ENCODE peak calls at places on chromosomes 7 and 10, in four cellular contexts. One of them, this sample, is unnamed.

GRCh38 chr7:66627151-66627681 is 1.5 kb upstream of the KCTD7 start:
- DNase-seq in H9: no peak
- DNase-seq in activated T-helper 9 cell treated with anti-CD3 and anti-CD28 coated beads, Interleukin-2, amount 50 U/mL, for 16 hours: no peak
- DNase-seq in left lobe of liver: no peak
- DNase-seq in this sample: no peak

GRCh38 chr10:30765611-30766010 is 136.1 kb upstream of the LYZL2 start:
- DNase-seq in activated T-helper 9 cell treated with anti-CD3 and anti-CD28 coated beads, Interleukin-2, amount 50 U/mL, for 16 hours: no peak
- DNase-seq in H9: no peak
- DNase-seq in left lobe of liver: no peak
- DNase-seq in this sample: no peak

GRCh38 chr7:20532841-20533240 is 82.6 kb upstream of the ABCB5 start:
- DNase-seq in left lobe of liver: no peak
- DNase-seq in H9: no peak
- DNase-seq in activated T-helper 9 cell treated with anti-CD3 and anti-CD28 coated beads, Interleukin-2, amount 50 U/mL, for 16 hours: no peak
- DNase-seq in this sample: no peak

GRCh38 chr10:29735628-29736324 is 101.0 kb upstream of the SVIL start:
- DNase-seq in left lobe of liver: peak; percentile 94
- DNase-seq in H9: peak; percentile 87
- DNase-seq in activated T-helper 9 cell treated with anti-CD3 and anti-CD28 coated beads, Interleukin-2, amount 50 U/mL, for 16 hours: peak; percentile 79
- DNase-seq in this sample: peak; percentile 24

GRCh38 chr7:1425292-1426136 is 33.8 kb downstream of the MICALL2 start:
- DNase-seq in H9: peak; percentile 65
- DNase-seq in activated T-helper 9 cell treated with anti-CD3 and anti-CD28 coated beads, Interleukin-2, amount 50 U/mL, for 16 hours: no peak
- DNase-seq in left lobe of liver: no peak
- DNase-seq in this sample: no peak

GRCh38 chr7:68224041-68224534 is 1227.5 kb downstream of the TYW1 start:
- DNase-seq in H9: no peak
- DNase-seq in left lobe of liver: no peak
- DNase-seq in activated T-helper 9 cell treated with anti-CD3 and anti-CD28 coated beads, Interleukin-2, amount 50 U/mL, for 16 hours: no peak
- DNase-seq in this sample: no peak

GRCh38 chr7:108045154-108045553 is 42.2 kb upstream of the LAMB1 start:
- DNase-seq in left lobe of liver: no peak
- DNase-seq in H9: no peak
- DNase-seq in activated T-helper 9 cell treated with anti-CD3 and anti-CD28 coated beads, Interleukin-2, amount 50 U/mL, for 16 hours: no peak
- DNase-seq in this sample: no peak

GRCh38 chr10:101817542-101818118 is 614 bp downstream of the OGA start:
- DNase-seq in H9: peak; percentile 49
- DNase-seq in activated T-helper 9 cell treated with anti-CD3 and anti-CD28 coated beads, Interleukin-2, amount 50 U/mL, for 16 hours: no peak
- DNase-seq in left lobe of liver: peak; percentile 72
- DNase-seq in this sample: no peak

GRCh38 chr10:17474595-17474994 is 20.2 kb upstream of the ST8SIA6 start:
- DNase-seq in H9: no peak
- DNase-seq in left lobe of liver: no peak
- DNase-seq in activated T-helper 9 cell treated with anti-CD3 and anti-CD28 coated beads, Interleukin-2, amount 50 U/mL, for 16 hours: no peak
- DNase-seq in this sample: no peak

GRCh38 chr10:80158598-80159127 is 26.1 kb downstream of the PLAC9 start:
- DNase-seq in H9: no peak
- DNase-seq in left lobe of liver: peak; percentile 57
- DNase-seq in activated T-helper 9 cell treated with anti-CD3 and anti-CD28 coated beads, Interleukin-2, amount 50 U/mL, for 16 hours: no peak
- DNase-seq in this sample: no peak

GRCh38 chr10:85379338-85379737 is 987.3 kb downstream of the GRID1 start:
- DNase-seq in activated T-helper 9 cell treated with anti-CD3 and anti-CD28 coated beads, Interleukin-2, amount 50 U/mL, for 16 hours: no peak
- DNase-seq in H9: no peak
- DNase-seq in left lobe of liver: no peak
- DNase-seq in this sample: no peak

GRCh38 chr10:71006497-71006896 is 118.1 kb upstream of the PCBD1 start:
- DNase-seq in left lobe of liver: no peak
- DNase-seq in activated T-helper 9 cell treated with anti-CD3 and anti-CD28 coated beads, Interleukin-2, amount 50 U/mL, for 16 hours: no peak
- DNase-seq in H9: no peak
- DNase-seq in this sample: no peak

GRCh38 chr7:133180717-133181116 is 72.2 kb upstream of the EXOC4 start:
- DNase-seq in H9: no peak
- DNase-seq in activated T-helper 9 cell treated with anti-CD3 and anti-CD28 coated beads, Interleukin-2, amount 50 U/mL, for 16 hours: no peak
- DNase-seq in left lobe of liver: no peak
- DNase-seq in this sample: no peak

GRCh38 chr10:3467052-3467906 is 294.7 kb upstream of the PITRM1 start:
- DNase-seq in left lobe of liver: peak; percentile 59
- DNase-seq in H9: peak; percentile 79
- DNase-seq in activated T-helper 9 cell treated with anti-CD3 and anti-CD28 coated beads, Interleukin-2, amount 50 U/mL, for 16 hours: peak; percentile 9
- DNase-seq in this sample: no peak

GRCh38 chr7:48087349-48087748 is 1.7 kb upstream of the UPP1 start:
- DNase-seq in activated T-helper 9 cell treated with anti-CD3 and anti-CD28 coated beads, Interleukin-2, amount 50 U/mL, for 16 hours: no peak
- DNase-seq in H9: no peak
- DNase-seq in left lobe of liver: no peak
- DNase-seq in this sample: no peak

GRCh38 chr7:103083210-103083609 is 8.3 kb downstream of the ARMC10 start:
- DNase-seq in H9: no peak
- DNase-seq in left lobe of liver: no peak
- DNase-seq in activated T-helper 9 cell treated with anti-CD3 and anti-CD28 coated beads, Interleukin-2, amount 50 U/mL, for 16 hours: no peak
- DNase-seq in this sample: no peak

GRCh38 chr7:123041085-123041484 is 45.6 kb upstream of the TAS2R16 start:
- DNase-seq in H9: no peak
- DNase-seq in activated T-helper 9 cell treated with anti-CD3 and anti-CD28 coated beads, Interleukin-2, amount 50 U/mL, for 16 hours: no peak
- DNase-seq in left lobe of liver: no peak
- DNase-seq in this sample: no peak

GRCh38 chr10:867807-868206 is 63.7 kb downstream of the LARP4B start:
- DNase-seq in H9: no peak
- DNase-seq in left lobe of liver: no peak
- DNase-seq in activated T-helper 9 cell treated with anti-CD3 and anti-CD28 coated beads, Interleukin-2, amount 50 U/mL, for 16 hours: no peak
- DNase-seq in this sample: no peak

GRCh38 chr10:71497802-71498326 is 101.1 kb downstream of the CDH23 start:
- DNase-seq in activated T-helper 9 cell treated with anti-CD3 and anti-CD28 coated beads, Interleukin-2, amount 50 U/mL, for 16 hours: no peak
- DNase-seq in left lobe of liver: no peak
- DNase-seq in H9: no peak
- DNase-seq in this sample: no peak

GRCh38 chr10:36450385-36450784 is 675.0 kb upstream of the ANKRD30A start:
- DNase-seq in H9: no peak
- DNase-seq in left lobe of liver: no peak
- DNase-seq in activated T-helper 9 cell treated with anti-CD3 and anti-CD28 coated beads, Interleukin-2, amount 50 U/mL, for 16 hours: no peak
- DNase-seq in this sample: no peak

GRCh38 chr7:116083791-116084190 is 53.2 kb upstream of the TFEC start:
- DNase-seq in H9: no peak
- DNase-seq in activated T-helper 9 cell treated with anti-CD3 and anti-CD28 coated beads, Interleukin-2, amount 50 U/mL, for 16 hours: no peak
- DNase-seq in left lobe of liver: no peak
- DNase-seq in this sample: no peak

GRCh38 chr10:44198096-44198779 is 186.7 kb downstream of the CXCL12 start:
- DNase-seq in left lobe of liver: no peak
- DNase-seq in activated T-helper 9 cell treated with anti-CD3 and anti-CD28 coated beads, Interleukin-2, amount 50 U/mL, for 16 hours: no peak
- DNase-seq in H9: no peak
- DNase-seq in this sample: no peak

GRCh38 chr10:22834471-22834870 is 93.4 kb upstream of the ARMC3 start:
- DNase-seq in activated T-helper 9 cell treated with anti-CD3 and anti-CD28 coated beads, Interleukin-2, amount 50 U/mL, for 16 hours: no peak
- DNase-seq in left lobe of liver: no peak
- DNase-seq in H9: no peak
- DNase-seq in this sample: no peak

GRCh38 chr10:23516530-23516929 is 77.7 kb downstream of the OTUD1 start:
- DNase-seq in left lobe of liver: no peak
- DNase-seq in activated T-helper 9 cell treated with anti-CD3 and anti-CD28 coated beads, Interleukin-2, amount 50 U/mL, for 16 hours: no peak
- DNase-seq in H9: no peak
- DNase-seq in this sample: no peak

GRCh38 chr10:62632071-62632809 is 172.3 kb upstream of the ADO start:
- DNase-seq in H9: no peak
- DNase-seq in activated T-helper 9 cell treated with anti-CD3 and anti-CD28 coated beads, Interleukin-2, amount 50 U/mL, for 16 hours: no peak
- DNase-seq in left lobe of liver: no peak
- DNase-seq in this sample: no peak

GRCh38 chr10:110845372-110845755 is 26.4 kb upstream of the PDCD4 start:
- DNase-seq in activated T-helper 9 cell treated with anti-CD3 and anti-CD28 coated beads, Interleukin-2, amount 50 U/mL, for 16 hours: no peak
- DNase-seq in left lobe of liver: no peak
- DNase-seq in H9: no peak
- DNase-seq in this sample: no peak

GRCh38 chr10:129799942-129800341 is 164.1 kb downstream of the EBF3 start:
- DNase-seq in left lobe of liver: peak; percentile 11
- DNase-seq in activated T-helper 9 cell treated with anti-CD3 and anti-CD28 coated beads, Interleukin-2, amount 50 U/mL, for 16 hours: no peak
- DNase-seq in H9: peak; percentile 14
- DNase-seq in this sample: no peak

GRCh38 chr10:124544711-124545110 is 83.1 kb downstream of the LHPP start:
- DNase-seq in activated T-helper 9 cell treated with anti-CD3 and anti-CD28 coated beads, Interleukin-2, amount 50 U/mL, for 16 hours: no peak
- DNase-seq in H9: no peak
- DNase-seq in left lobe of liver: no peak
- DNase-seq in this sample: no peak

GRCh38 chr7:94348142-94348541 is 46.6 kb upstream of the COL1A2 start:
- DNase-seq in activated T-helper 9 cell treated with anti-CD3 and anti-CD28 coated beads, Interleukin-2, amount 50 U/mL, for 16 hours: no peak
- DNase-seq in left lobe of liver: no peak
- DNase-seq in H9: no peak
- DNase-seq in this sample: no peak

GRCh38 chr7:27739301-27739913 is 555 bp upstream of the TAX1BP1 start:
- DNase-seq in activated T-helper 9 cell treated with anti-CD3 and anti-CD28 coated beads, Interleukin-2, amount 50 U/mL, for 16 hours: no peak
- DNase-seq in left lobe of liver: no peak
- DNase-seq in H9: no peak
- DNase-seq in this sample: no peak

GRCh38 chr7:3482147-3482921 is 181.3 kb downstream of the SDK1 start:
- DNase-seq in activated T-helper 9 cell treated with anti-CD3 and anti-CD28 coated beads, Interleukin-2, amount 50 U/mL, for 16 hours: no peak
- DNase-seq in H9: peak; percentile 80
- DNase-seq in left lobe of liver: no peak
- DNase-seq in this sample: no peak

GRCh38 chr10:120387326-120387725 is 69.7 kb upstream of the PLPP4 start:
- DNase-seq in activated T-helper 9 cell treated with anti-CD3 and anti-CD28 coated beads, Interleukin-2, amount 50 U/mL, for 16 hours: no peak
- DNase-seq in left lobe of liver: no peak
- DNase-seq in H9: no peak
- DNase-seq in this sample: no peak

GRCh38 chr7:128112781-128113221 is 81.6 kb upstream of the LRRC4 start:
- DNase-seq in left lobe of liver: peak; percentile 34
- DNase-seq in activated T-helper 9 cell treated with anti-CD3 and anti-CD28 coated beads, Interleukin-2, amount 50 U/mL, for 16 hours: no peak
- DNase-seq in H9: no peak
- DNase-seq in this sample: no peak

GRCh38 chr7:133479456-133480097 is 226.7 kb downstream of the EXOC4 start:
- DNase-seq in left lobe of liver: no peak
- DNase-seq in activated T-helper 9 cell treated with anti-CD3 and anti-CD28 coated beads, Interleukin-2, amount 50 U/mL, for 16 hours: no peak
- DNase-seq in H9: no peak
- DNase-seq in this sample: no peak

GRCh38 chr7:1990001-1990670 is 242.6 kb downstream of the MAD1L1 start:
- DNase-seq in left lobe of liver: no peak
- DNase-seq in H9: no peak
- DNase-seq in activated T-helper 9 cell treated with anti-CD3 and anti-CD28 coated beads, Interleukin-2, amount 50 U/mL, for 16 hours: no peak
- DNase-seq in this sample: no peak

GRCh38 chr10:69250041-69250440 is 28.3 kb upstream of the HK1 start:
- DNase-seq in H9: no peak
- DNase-seq in left lobe of liver: no peak
- DNase-seq in activated T-helper 9 cell treated with anti-CD3 and anti-CD28 coated beads, Interleukin-2, amount 50 U/mL, for 16 hours: no peak
- DNase-seq in this sample: no peak

GRCh38 chr10:124300224-124300623 is 118.5 kb downstream of the OAT start:
- DNase-seq in activated T-helper 9 cell treated with anti-CD3 and anti-CD28 coated beads, Interleukin-2, amount 50 U/mL, for 16 hours: no peak
- DNase-seq in left lobe of liver: no peak
- DNase-seq in H9: no peak
- DNase-seq in this sample: no peak

GRCh38 chr10:71770255-71770654 is 3.1 kb downstream of the VSIR start:
- DNase-seq in activated T-helper 9 cell treated with anti-CD3 and anti-CD28 coated beads, Interleukin-2, amount 50 U/mL, for 16 hours: no peak
- DNase-seq in H9: no peak
- DNase-seq in left lobe of liver: no peak
- DNase-seq in this sample: no peak

This sample was measured in NCI-H2107.